ENCODE peak calls at places on chromosomes 5 and 9, in five cellular contexts. L is HCT116, D is endothelial cell of umbilical vein, F is H1, I is GM12878. W is an unnamed sample. For H3K9me3, the result is how much of the 10 kb centered on the place peaks cover.

GRCh38 chr9:80061940-80062339 is 490.2 kb downstream of the TLE4 start:
- DNase-seq in D (peak), I (no peak), L (no peak), F (no peak), W (no peak)

GRCh38 chr5:87851603-87852002 is 417.0 kb downstream of the TMEM161B start:
- DNase-seq in I (no peak), D (no peak), F (no peak), L (no peak), W (no peak)

GRCh38 chr5:148060881-148061280 is 2.9 kb upstream of the SPINK5 start:
- DNase-seq in L (no peak), F (no peak), D (no peak), I (no peak), W (no peak)

GRCh38 chr5:55591671-55592070 is 56.9 kb upstream of the PLPP1 start:
- DNase-seq in D (no peak), I (no peak), F (peak), L (no peak), W (no peak)

GRCh38 chr9:138077126-138077525 is 199.5 kb downstream of the CACNA1B start:
- DNase-seq in D (no peak), F (peak), I (no peak), L (no peak), W (no peak)

GRCh38 chr9:95733687-95734659 is 141.5 kb upstream of the ERCC6L2 start:
- DNase-seq in F (no peak), I (no peak), L (no peak), D (no peak), W (no peak)

GRCh38 chr9:129408535-129409215 is 212.2 kb downstream of the C9orf50 start:
- DNase-seq in F (no peak), I (no peak), D (no peak), L (no peak), W (no peak)

GRCh38 chr9:111712369-111712768 is 51.0 kb downstream of the GNG10 start:
- DNase-seq in I (no peak), F (no peak), L (no peak), D (no peak), W (no peak)

GRCh38 chr5:132471944-132472343 is 18.6 kb downstream of the IRF1 start:
- DNase-seq in D (no peak), I (no peak), F (no peak), L (no peak), W (no peak)

GRCh38 chr9:109775516-109775915 is 4.5 kb upstream of the PALM2AKAP2 start:
- DNase-seq in I (no peak), F (no peak), L (no peak), D (no peak), W (no peak)

GRCh38 chr9:89623925-89624420 is 19.2 kb downstream of the GADD45G start:
- DNase-seq in D (no peak), I (no peak), F (no peak), L (no peak), W (no peak)

GRCh38 chr9:93088656-93089015 is 7.4 kb upstream of the CARD19 start:
- DNase-seq in D (no peak), F (no peak), L (no peak), I (no peak), W (no peak)

GRCh38 chr9:20447291-20447690 is 175.0 kb downstream of the MLLT3 start:
- DNase-seq in L (no peak), D (no peak), I (no peak), F (no peak), W (no peak)

GRCh38 chr5:156042726-156043125 is 284.2 kb upstream of the SGCD start:
- DNase-seq in I (no peak), L (no peak), F (no peak), D (no peak), W (no peak)

GRCh38 chr9:36878986-36879982 is 154.8 kb downstream of the PAX5 start:
- DNase-seq in D (no peak), I (no peak), F (no peak), L (no peak), W (no peak)

GRCh38 chr9:125312411-125312810 is 50.8 kb downstream of the GAPVD1 start:
- DNase-seq in I (no peak), F (no peak), L (no peak), D (no peak), W (no peak)

GRCh38 chr5:176927562-176927961 is 28.4 kb upstream of the HK3 start:
- DNase-seq in I (no peak), F (no peak), L (no peak), D (no peak), W (no peak)

GRCh38 chr9:88737876-88738275 is 202.9 kb downstream of the NXNL2 start:
- DNase-seq in L (no peak), I (no peak), F (no peak), D (peak), W (no peak)

GRCh38 chr5:3352711-3353110 is 242.9 kb upstream of the IRX1 start:
- DNase-seq in D (no peak), L (no peak), F (no peak), I (no peak), W (no peak)

GRCh38 chr9:101371813-101372212 is 13.0 kb downstream of the BAAT start:
- DNase-seq in L (no peak), I (no peak), D (no peak), F (no peak), W (no peak)

GRCh38 chr9:29214702-29215248 is 1641.5 kb upstream of the C9orf72 start:
- DNase-seq in I (no peak), F (peak), L (no peak), D (no peak), W (no peak)

GRCh38 chr9:8012986-8013385 is 213.4 kb upstream of the DMAC1 start:
- DNase-seq in L (no peak), D (no peak), I (no peak), F (no peak), W (no peak)
- H3K9me3 ChIP-seq in L (under half), D (under half), I (under half), F (under half), W (under half)

GRCh38 chr5:123097483-123097870 is 8.4 kb downstream of the PRDM6 start:
- DNase-seq in L (no peak), D (no peak), I (no peak), F (no peak), W (no peak)

GRCh38 chr5:123095694-123096120 is 6.7 kb downstream of the PRDM6 start:
- DNase-seq in D (no peak), L (no peak), I (no peak), F (no peak), W (no peak)

GRCh38 chr5:123099514-123100151 is 10.6 kb downstream of the PRDM6 start:
- DNase-seq in L (peak), F (peak), D (no peak), I (no peak), W (no peak)

GRCh38 chr5:123097871-123098735 is 9.1 kb downstream of the PRDM6 start:
- DNase-seq in D (no peak), I (no peak), L (no peak), F (no peak), W (no peak)

GRCh38 chr5:123098767-123099513 is 9.9 kb downstream of the PRDM6 start:
- DNase-seq in F (no peak), L (no peak), I (no peak), D (no peak), W (no peak)
- TF ChIP-seq EZH2 in F (peak), L (no peak), I (peak), D (peak), W (no peak)

GRCh38 chr9:99269429-99269828 is 47.3 kb downstream of the SEC61B start:
- DNase-seq in F (no peak), L (no peak), D (peak), I (no peak), W (no peak)
- TF ChIP-seq POLR2AphosphoS5 in F (no peak), L (no peak), D (no peak), I (no peak), W (no peak)

GRCh38 chr5:58335518-58335917 is 124.4 kb downstream of the PLK2 start:
- DNase-seq in L (peak), I (no peak), D (no peak), F (no peak), W (no peak)

GRCh38 chr5:58346001-58346400 is 113.9 kb downstream of the PLK2 start:
- DNase-seq in I (no peak), D (peak), L (no peak), F (no peak), W (no peak)

DNA sequence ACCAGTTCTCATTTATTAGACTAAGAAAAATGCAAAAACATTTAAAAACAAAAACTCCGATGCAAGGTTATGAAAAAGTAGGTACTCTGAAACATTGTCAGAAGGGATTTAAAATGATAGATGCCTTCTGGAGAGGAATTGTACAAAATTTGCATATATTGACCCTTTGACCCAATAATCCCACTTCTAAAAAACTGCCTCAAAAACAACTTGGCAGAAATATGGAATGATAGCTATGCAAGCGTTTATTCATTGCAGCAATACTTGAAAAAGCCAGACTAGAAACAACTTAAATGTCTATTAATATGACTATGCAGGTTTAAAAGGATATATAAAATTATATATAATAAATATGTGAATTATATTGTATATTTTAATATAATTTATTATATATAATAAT is 118.4 kb downstream of the PLK2 start:
- DNase-seq in L (no peak), D (no peak), I (no peak), F (no peak), W (no peak)
- H3K9me3 ChIP-seq in L (under half), D (under half), I (under half), F (under half), W (under half)

GRCh38 chr9:136197372-136197875 is 7.5 kb downstream of the LHX3 start:
- DNase-seq in D (no peak), I (no peak), L (no peak), F (no peak), W (no peak)

GRCh38 chr9:136197930-136198604 is 6.9 kb downstream of the LHX3 start:
- DNase-seq in F (no peak), D (no peak), L (no peak), I (no peak), W (no peak)

GRCh38 chr9:136198605-136199083 is 6.3 kb downstream of the LHX3 start:
- DNase-seq in I (no peak), L (no peak), F (peak), D (peak), W (no peak)

GRCh38 chr9:136194540-136194939 is 10.4 kb downstream of the LHX3 start:
- DNase-seq in I (no peak), L (no peak), D (no peak), F (no peak), W (no peak)

GRCh38 chr9:136196465-136197371 is 8.2 kb downstream of the LHX3 start:
- DNase-seq in L (no peak), I (no peak), F (peak), D (no peak), W (no peak)
- TF ChIP-seq EZH2 in L (no peak), I (no peak), F (peak), D (peak), W (no peak)

GRCh38 chr5:141866111-141866510 is 12.1 kb downstream of the PCDH1 start:
- DNase-seq in F (no peak), I (no peak), D (no peak), L (peak), W (no peak)
- TF ChIP-seq POLR2AphosphoS5 in F (no peak), I (no peak), D (no peak), L (peak), W (no peak)

DNA sequence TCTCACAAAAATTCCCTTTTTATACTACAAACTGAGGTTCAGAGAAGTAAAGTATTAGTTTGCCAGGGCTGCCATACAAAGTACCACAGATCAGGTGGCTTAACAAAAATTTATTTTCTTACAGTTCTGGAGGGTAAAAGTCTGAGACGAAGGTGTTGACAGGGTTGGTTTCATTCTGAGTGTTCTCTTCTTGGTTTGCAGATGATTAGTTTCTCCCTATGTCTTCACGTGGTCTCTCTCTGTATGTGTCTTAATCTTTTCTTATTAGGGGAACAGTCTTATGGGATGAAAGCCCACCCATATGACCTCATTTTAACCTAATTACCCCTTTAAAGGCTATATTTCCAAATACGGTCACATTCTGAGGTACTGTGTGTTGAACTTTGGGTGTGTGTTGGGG is 274.2 kb downstream of the BRINP1 start:
- DNase-seq in D (no peak), I (no peak), L (no peak), F (no peak), W (no peak)
- H3K9me3 ChIP-seq in D (under half), I (under half), L (under half), F (under half), W (under half)

GRCh38 chr5:37839441-37840035 is 303 bp downstream of the GDNF start:
- DNase-seq in F (peak), D (peak), L (no peak), I (no peak), W (no peak)
- TF ChIP-seq EZH2 in F (peak), D (peak), L (no peak), I (no peak), W (no peak)